ENCODE peak calls at places on chromosomes 13 and 19, in nine cellular contexts. Y is mucosa of descending colon; H is NCI-H1092 treated with DMSO at 0.1 percent for 48 hours; T is nephron progenitor cell; L is naive thymus-derived CD8-positive, alpha-beta T cell; J is pancreas; U is activated gamma-delta T cell treated with Interleukin-2 at 50 U/mL for 16 hours; Q is HFFc6; R is H54. Z is an unnamed sample.

GRCh38 chr13:30169442-30169841 is 137.9 kb downstream of the KATNAL1 start:
- DNase-seq in Q (no peak), L (no peak), Y (no peak), R (no peak), T (no peak), J (no peak), H (no peak), U (no peak), Z (no peak)

GRCh38 chr13:51041126-51041525 is 69.9 kb downstream of the C13orf42 start:
- DNase-seq in Q (no peak), U (no peak), R (no peak), J (no peak), L (no peak), T (no peak), H (peak), Y (no peak), Z (no peak)

GRCh38 chr13:45860240-45860639 is 8.7 kb upstream of the SIAH3 start:
- DNase-seq in Q (no peak), Y (no peak), L (no peak), R (no peak), T (no peak), J (no peak), U (no peak), H (no peak), Z (no peak)

GRCh38 chr13:34174671-34175145 is 356.8 kb downstream of the RFC3 start:
- DNase-seq in T (no peak), H (no peak), U (no peak), Q (peak), L (no peak), Y (no peak), R (no peak), J (no peak), Z (no peak)

GRCh38 chr19:10517760-10518443 is 655 bp upstream of the S1PR5 start:
- DNase-seq in T (peak), H (no peak), U (no peak), Y (no peak), L (no peak), R (peak), Q (peak), J (no peak), Z (no peak)

GRCh38 chr19:57599377-57599760 is 316 bp upstream of the ZNF530 start:
- DNase-seq in Y (no peak), Q (no peak), L (no peak), H (no peak), T (no peak), R (no peak), U (no peak), J (no peak), Z (no peak)

GRCh38 chr19:19534556-19535265 is 3.4 kb upstream of the CILP2 start:
- DNase-seq in U (no peak), L (no peak), J (no peak), T (no peak), Q (no peak), Y (no peak), R (no peak), H (no peak), Z (no peak)

GRCh38 chr19:343941-344624 is 513 bp downstream of the MIER2 start:
- DNase-seq in L (no peak), Q (no peak), R (peak), H (peak), U (no peak), T (peak), J (no peak), Y (peak), Z (no peak)

GRCh38 chr19:42409477-42409876 is 17.7 kb downstream of the LIPE start:
- DNase-seq in Q (no peak), R (no peak), Y (no peak), U (no peak), J (no peak), T (no peak), L (no peak), H (no peak), Z (no peak)

Z was measured in stromal cell of bone marrow.